ENCODE peak calls at places on chromosomes 2 and 18, in four cellular contexts. X is AG09309, S is heart left ventricle, N is GM13977. Q is an unnamed sample.

GRCh38 chr2:16487686-16488085 is 177.9 kb downstream of the CYRIA start:
- DNase-seq in X (no peak), S (no peak), N (no peak), Q (peak; percentile 29)

GRCh38 chr2:191951832-191952231 is 104.9 kb upstream of the CAVIN2 start:
- DNase-seq in X (no peak), S (no peak), N (no peak), Q (no peak)

GRCh38 chr2:6580982-6581381 is 284.7 kb downstream of the CMPK2 start:
- DNase-seq in X (peak; percentile 11), S (no peak), N (no peak), Q (no peak)

GRCh38 chr18:44920441-44920840 is 239.8 kb downstream of the SETBP1 start:
- DNase-seq in X (no peak), S (no peak), N (no peak), Q (no peak)

GRCh38 chr2:150357770-150358467 is 129.5 kb downstream of the RND3 start:
- DNase-seq in X (no peak), S (no peak), N (peak; percentile 40), Q (no peak)

GRCh38 chr2:40281021-40281940 is 170.6 kb downstream of the SLC8A1 start:
- DNase-seq in X (peak; percentile 84), S (peak; percentile 39), N (no peak), Q (peak; percentile 90)

GRCh38 chr2:10668402-10669012 is 21.3 kb downstream of the NOL10 start:
- DNase-seq in X (peak; percentile 18), S (no peak), N (peak; percentile 33), Q (no peak)

GRCh38 chr2:100105678-100106054 is 36.7 kb downstream of the AFF3 start:
- DNase-seq in X (no peak), S (no peak), N (no peak), Q (peak; percentile 44)

GRCh38 chr2:209471037-209471436 is 47.2 kb downstream of the MAP2 start:
- DNase-seq in X (no peak), S (no peak), N (no peak), Q (no peak)

GRCh38 chr2:101622633-101623521 is 74.6 kb upstream of the MAP4K4 start:
- DNase-seq in X (no peak), S (no peak), N (peak; percentile 79), Q (no peak)

GRCh38 chr2:12637754-12638153 is 79.0 kb upstream of the TRIB2 start:
- DNase-seq in X (no peak), S (no peak), N (no peak), Q (no peak)

GRCh38 chr2:211033765-211034164 is 477.4 kb downstream of the CPS1 start:
- DNase-seq in X (no peak), S (no peak), N (no peak), Q (no peak)

GRCh38 chr18:80169607-80170006 is 60.5 kb downstream of the ADNP2 start:
- DNase-seq in X (no peak), S (no peak), N (no peak), Q (no peak)

GRCh38 chr18:47075098-47075883 is 39.9 kb upstream of the ELOA2 start:
- DNase-seq in X (no peak), S (no peak), N (no peak), Q (no peak)

GRCh38 chr18:36394486-36394885 is 97.0 kb downstream of the FHOD3 start:
- DNase-seq in X (no peak), S (no peak), N (no peak), Q (no peak)

GRCh38 chr18:12246849-12247808 is 7.0 kb upstream of the CIDEA start:
- DNase-seq in X (no peak), S (no peak), N (no peak), Q (no peak)

GRCh38 chr2:237056271-237056875 is 29.3 kb upstream of the COPS8 start:
- DNase-seq in X (no peak), S (no peak), N (no peak), Q (no peak)

GRCh38 chr2:234679766-234680687 is 183.1 kb upstream of the ARL4C start:
- DNase-seq in X (peak; percentile 93), S (peak; percentile 49), N (no peak), Q (no peak)

GRCh38 chr2:209610631-209611030 is 161.0 kb upstream of the UNC80 start:
- DNase-seq in X (no peak), S (no peak), N (no peak), Q (no peak)

GRCh38 chr2:155546715-155547555 is 785.6 kb downstream of the NR4A2 start:
- DNase-seq in X (no peak), S (no peak), N (no peak), Q (no peak)

GRCh38 chr2:121408641-121409040 is 122.0 kb upstream of the RNU4ATAC start:
- DNase-seq in X (no peak), S (no peak), N (no peak), Q (no peak)

GRCh38 chr2:65382776-65383357 is 49.5 kb downstream of the SPRED2 start:
- DNase-seq in X (peak; percentile 72), S (peak; percentile 82), N (peak; percentile 56), Q (peak; percentile 78)

GRCh38 chr2:128477026-128477820 is 158.6 kb upstream of the HS6ST1 start:
- DNase-seq in X (no peak), S (no peak), N (no peak), Q (peak; percentile 11)

GRCh38 chr2:135916232-135916631 is 40.0 kb upstream of the MCM6 start:
- DNase-seq in X (no peak), S (no peak), N (no peak), Q (no peak)

GRCh38 chr2:11742317-11742701 is 4.1 kb upstream of the LPIN1 start:
- DNase-seq in X (no peak), S (no peak), N (no peak), Q (no peak)

GRCh38 chr2:233064526-233065199 is 4.5 kb downstream of the INPP5D start:
- DNase-seq in X (no peak), S (no peak), N (no peak), Q (peak; percentile 7)

DNA sequence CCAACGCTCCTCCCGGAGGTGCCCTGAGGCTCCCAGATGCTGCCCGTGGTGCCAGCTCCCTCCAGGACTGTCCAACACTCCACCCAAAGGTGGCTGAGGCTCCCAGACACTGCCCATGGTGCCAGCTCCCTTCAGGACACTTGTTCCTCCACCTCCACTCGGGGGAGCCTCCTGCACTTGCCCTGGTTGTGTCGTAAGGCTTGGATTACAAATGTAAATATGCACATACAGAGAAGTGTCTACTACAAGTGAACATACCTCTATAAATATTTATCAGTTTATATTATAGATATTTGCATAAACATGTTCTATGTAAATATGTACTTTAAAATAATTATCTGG is 143.3 kb downstream of the PXDN start:
- DNase-seq in X (no peak), S (no peak), N (no peak), Q (no peak)
- TF ChIP-seq CTCF in X (no peak), S (no peak), N (no peak), Q (no peak)

DNA sequence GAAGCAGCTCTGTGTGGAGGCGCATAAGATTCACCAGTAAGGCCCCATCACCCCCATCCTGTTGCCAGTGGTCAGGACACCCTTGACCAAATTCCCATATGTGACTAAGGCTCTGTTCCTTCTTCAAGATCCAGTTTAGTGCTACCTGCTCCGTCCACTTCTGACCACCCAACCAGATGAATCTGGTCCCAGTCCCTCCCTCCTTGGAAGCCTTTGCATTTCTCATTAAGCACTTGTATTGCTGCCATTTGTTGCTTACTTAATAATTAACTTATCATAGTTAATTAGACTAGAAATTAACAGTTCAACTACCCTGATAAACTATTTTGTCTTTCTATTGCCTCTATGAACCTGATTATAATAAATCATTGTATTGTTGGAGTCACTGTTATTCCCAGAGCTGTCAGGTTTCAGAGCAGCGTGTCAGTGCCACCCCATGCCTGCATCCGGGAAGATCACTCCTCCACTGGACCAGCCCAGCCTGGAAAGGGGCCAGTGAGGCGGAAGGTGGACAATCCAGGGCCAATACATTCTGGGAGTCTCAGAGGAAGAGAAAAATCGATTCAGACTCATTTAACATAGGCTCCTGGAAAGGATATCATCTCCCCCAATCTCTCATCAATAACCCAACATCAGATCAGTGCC is 9.5 kb upstream of the NAT8 start:
- DNase-seq in X (no peak), S (no peak), N (no peak), Q (no peak)
- TF ChIP-seq CTCF in X (no peak), S (no peak), N (no peak), Q (no peak)

GRCh38 chr18:77749189-77749588 is 499.5 kb downstream of the GALR1 start:
- DNase-seq in X (no peak), S (no peak), N (no peak), Q (peak; percentile 43)
- TF ChIP-seq CTCF in X (no peak), S (peak; percentile 38), N (peak; percentile 30), Q (no peak)

GRCh38 chr2:219003267-219003634 is 10.0 kb upstream of the CRYBA2 start:
- DNase-seq in X (no peak), S (no peak), N (no peak), Q (no peak)
- TF ChIP-seq CTCF in X (no peak), S (no peak), N (no peak), Q (peak; percentile 9)

GRCh38 chr2:67733517-67733916 is 329.3 kb downstream of the C1D start:
- DNase-seq in X (no peak), S (no peak), N (peak; percentile 12), Q (peak; percentile 20)
- TF ChIP-seq CTCF in X (peak; percentile 41), S (no peak), N (peak; percentile 60), Q (peak; percentile 25)